ENCODE peak calls at places on chromosomes 7 and 10, in four cellular contexts. Q, M, T and I are unnamed samples.

GRCh38 chr7:105621617-105622016 is 40.3 kb upstream of the EFCAB10 start:
- DNase-seq in T (no peak), Q (no peak), M (peak; percentile 33), I (peak; percentile 12)

GRCh38 chr7:141103847-141104429 is 30.1 kb downstream of the TMEM178B start:
- DNase-seq in T (no peak), Q (no peak), M (no peak), I (no peak)

GRCh38 chr7:155414508-155414907 is 43.4 kb upstream of the EN2 start:
- DNase-seq in T (no peak), M (no peak), Q (no peak), I (no peak)

GRCh38 chr10:24156686-24157085 is 52.3 kb upstream of the KIAA1217 start:
- DNase-seq in Q (no peak), T (no peak), M (no peak), I (no peak)

GRCh38 chr10:78045237-78045636 is 11.6 kb downstream of the RPS24 start:
- DNase-seq in M (no peak), T (no peak), Q (no peak), I (no peak)

GRCh38 chr10:116866987-116867595 is 17.8 kb downstream of the ENO4 start:
- DNase-seq in Q (no peak), T (no peak), M (no peak), I (no peak)

GRCh38 chr10:3875842-3876235 is 90.8 kb upstream of the KLF6 start:
- DNase-seq in Q (no peak), T (no peak), M (no peak), I (no peak)

GRCh38 chr7:139153832-139154231 is 44.3 kb upstream of the ZC3HAV1 start:
- DNase-seq in M (no peak), T (no peak), Q (no peak), I (no peak)

GRCh38 chr10:116831086-116831485 is 18.2 kb upstream of the ENO4 start:
- DNase-seq in M (no peak), Q (no peak), T (no peak), I (no peak)

GRCh38 chr10:3090914-3091313 is 23.6 kb downstream of the PFKP start:
- DNase-seq in M (peak; percentile 54), T (peak; percentile 84), Q (peak; percentile 66), I (peak; percentile 61)

GRCh38 chr7:4769753-4770152 is 5.7 kb upstream of the AP5Z1 start:
- DNase-seq in T (no peak), Q (no peak), M (no peak), I (no peak)

GRCh38 chr10:84329094-84329611 is 764 bp downstream of the CCSER2 start:
- DNase-seq in T (peak; percentile 40), Q (peak; percentile 57), M (peak; percentile 38), I (peak; percentile 41)

GRCh38 chr10:486668-487067 is 202.8 kb downstream of the DIP2C start:
- DNase-seq in M (no peak), Q (no peak), T (no peak), I (no peak)

GRCh38 chr7:96342036-96342435 is 20.1 kb upstream of the SLC25A13 start:
- DNase-seq in Q (no peak), T (no peak), M (no peak), I (no peak)

GRCh38 chr7:70776627-70777101 is 355.3 kb upstream of the GALNT17 start:
- DNase-seq in M (no peak), T (no peak), Q (no peak), I (no peak)

GRCh38 chr7:4204530-4205165 is 477.4 kb upstream of the FOXK1 start:
- DNase-seq in Q (peak; percentile 31), T (no peak), M (no peak), I (no peak)

GRCh38 chr7:6433814-6434630 is 13.7 kb downstream of the DAGLB start:
- DNase-seq in Q (no peak), M (no peak), T (no peak), I (no peak)
- H3K27ac ChIP-seq in Q (no peak overlapping the region), M (peak overlapping the region; percentile 4), T (no peak overlapping the region), I (no peak overlapping the region)

GRCh38 chr7:127347567-127348246 is 44.8 kb downstream of the ZNF800 start:
- DNase-seq in Q (peak; percentile 89), M (peak; percentile 79), T (peak; percentile 69), I (peak; percentile 85)
- H3K4me3 ChIP-seq in Q (no peak overlapping the region), M (peak overlapping the region; percentile 34), T (peak overlapping the region; percentile 47), I (no peak overlapping the region)

GRCh38 chr10:74433993-74434392 is 283.0 kb downstream of the ADK start:
- DNase-seq in M (no peak), T (no peak), Q (no peak), I (no peak)

GRCh38 chr10:74432841-74433594 is 282.0 kb downstream of the ADK start:
- DNase-seq in M (no peak), Q (peak; percentile 18), T (no peak), I (no peak)

GRCh38 chr10:74434577-74434976 is 283.6 kb downstream of the ADK start:
- DNase-seq in T (no peak), Q (no peak), M (no peak), I (no peak)

GRCh38 chr10:74431816-74432215 is 280.8 kb downstream of the ADK start:
- DNase-seq in M (no peak), T (no peak), Q (no peak), I (no peak)

GRCh38 chr10:74433595-74433956 is 282.6 kb downstream of the ADK start:
- DNase-seq in Q (no peak), M (no peak), T (no peak), I (no peak)
- TF ChIP-seq CTCF in Q (no peak), M (no peak), T (no peak), I (no peak)

GRCh38 chr7:51313276-51314035 is 3.2 kb downstream of the COBL start:
- DNase-seq in M (no peak), T (no peak), Q (no peak), I (no peak)
- H3K27ac ChIP-seq in M (no peak overlapping the region), T (no peak overlapping the region), Q (peak overlapping the region; percentile 95), I (peak overlapping the region; percentile 96)